ENCODE peak calls at places on chromosomes 6 and 20, in five cellular contexts. K is H1; J is A549; O is CD4-positive, alpha-beta memory T cell; N is CD8-positive, alpha-beta T cell. X is an unnamed sample.

GRCh38 chr6:24231578-24231977 is 105.6 kb downstream of the NRSN1 start:
- DNase-seq in K (no peak), N (no peak), O (no peak), J (no peak), X (no peak)

GRCh38 chr20:1815502-1816085 is 79.6 kb upstream of the SIRPA start:
- DNase-seq in N (no peak), J (no peak), O (no peak), K (no peak), X (no peak)

GRCh38 chr6:108838101-108838717 is 10.0 kb upstream of the ARMC2 start:
- DNase-seq in O (no peak), N (no peak), K (peak; percentile 83), J (no peak), X (no peak)

GRCh38 chr6:39452306-39452705 is 129.8 kb upstream of the KCNK16 start:
- DNase-seq in O (no peak), J (no peak), K (no peak), N (no peak), X (no peak)

GRCh38 chr6:125363010-125363359 is 61.2 kb upstream of the HDDC2 start:
- DNase-seq in O (no peak), K (no peak), N (no peak), J (no peak), X (no peak)

GRCh38 chr20:38173237-38174156 is 8.4 kb upstream of the TGM2 start:
- DNase-seq in O (no peak), N (no peak), J (peak; percentile 95), K (no peak), X (no peak)

GRCh38 chr20:44068780-44069191 is 118.2 kb downstream of the JPH2 start:
- DNase-seq in J (no peak), N (no peak), K (no peak), O (no peak), X (no peak)

GRCh38 chr20:44010162-44010704 is 95.6 kb downstream of the TOX2 start:
- DNase-seq in O (no peak), N (no peak), J (no peak), K (no peak), X (no peak)

GRCh38 chr20:43375586-43375985 is 82.1 kb upstream of the SRSF6 start:
- DNase-seq in J (no peak), O (no peak), N (no peak), K (no peak), X (no peak)

GRCh38 chr6:113672691-113673149 is 184.4 kb upstream of the MARCKS start:
- DNase-seq in N (no peak), K (no peak), O (no peak), J (no peak), X (no peak)

GRCh38 chr6:105500693-105501092 is 97.8 kb upstream of the PREP start:
- DNase-seq in N (no peak), J (no peak), K (no peak), O (no peak), X (no peak)

GRCh38 chr6:125346143-125346925 is 44.6 kb upstream of the HDDC2 start:
- DNase-seq in O (no peak), J (no peak), N (no peak), K (no peak), X (no peak)

GRCh38 chr6:25482996-25483395 is 169.0 kb upstream of the SCGN start:
- DNase-seq in J (no peak), K (no peak), O (no peak), N (no peak), X (no peak)

GRCh38 chr20:14445310-14445709 is 107.9 kb upstream of the FLRT3 start:
- DNase-seq in O (no peak), J (peak; percentile 17), N (no peak), K (no peak), X (no peak)

GRCh38 chr20:53406580-53406979 is 187.1 kb downstream of the ZNF217 start:
- DNase-seq in O (no peak), N (no peak), K (no peak), J (no peak), X (no peak)

GRCh38 chr6:124943658-124944057 is 18.6 kb upstream of the RNF217 start:
- DNase-seq in N (no peak), J (no peak), O (no peak), K (no peak), X (no peak)

GRCh38 chr6:97669191-97669651 is 386.2 kb upstream of the MMS22L start:
- DNase-seq in O (no peak), K (peak; percentile 47), N (no peak), J (no peak), X (no peak)

GRCh38 chr20:31608256-31608980 is 3.3 kb downstream of the ID1 start:
- DNase-seq in K (peak; percentile 87), N (no peak), O (no peak), J (peak; percentile 95), X (no peak)

GRCh38 chr6:115934829-115935228 is 125.9 kb downstream of the FRK start:
- DNase-seq in K (no peak), N (no peak), O (no peak), J (no peak), X (no peak)

GRCh38 chr20:41738584-41739193 is 120.5 kb upstream of the CHD6 start:
- DNase-seq in O (no peak), N (peak; percentile 11), K (peak; percentile 74), J (peak; percentile 29), X (no peak)

GRCh38 chr6:153117986-153118886 is 12.8 kb downstream of the RGS17 start:
- DNase-seq in O (no peak), K (no peak), J (peak; percentile 48), N (no peak), X (no peak)

GRCh38 chr6:17200395-17200794 is 80.8 kb upstream of the RBM24 start:
- DNase-seq in J (no peak), K (peak; percentile 90), N (no peak), O (no peak), X (no peak)

GRCh38 chr6:1856381-1856780 is 246.7 kb downstream of the FOXC1 start:
- DNase-seq in O (no peak), J (no peak), K (no peak), N (no peak), X (no peak)

GRCh38 chr20:19077370-19078220 is 134.8 kb upstream of the SLC24A3 start:
- DNase-seq in K (peak; percentile 33), O (no peak), J (no peak), N (no peak), X (no peak)

GRCh38 chr6:166235666-166236292 is 68.1 kb upstream of the TBXT start:
- DNase-seq in N (no peak), J (no peak), K (no peak), O (no peak), X (no peak)

GRCh38 chr6:101761124-101761601 is 367.7 kb downstream of the GRIK2 start:
- DNase-seq in K (no peak), J (no peak), N (no peak), O (no peak), X (no peak)

GRCh38 chr6:142913511-142914047 is 31.4 kb downstream of the HIVEP2 start:
- DNase-seq in K (no peak), O (peak; percentile 81), J (no peak), N (peak; percentile 39), X (peak; percentile 44)

GRCh38 chr6:159043986-159044385 is 805 bp downstream of the TAGAP start:
- DNase-seq in J (no peak), K (no peak), N (no peak), O (peak; percentile 43), X (no peak)

GRCh38 chr6:159042824-159043181 is 2.0 kb downstream of the TAGAP start:
- DNase-seq in O (no peak), N (no peak), J (no peak), K (no peak), X (no peak)

GRCh38 chr6:159043236-159043635 is 1.6 kb downstream of the TAGAP start:
- DNase-seq in N (no peak), O (peak; percentile 74), K (no peak), J (no peak), X (no peak)

GRCh38 chr6:159041181-159041580 is 3.6 kb downstream of the TAGAP start:
- DNase-seq in N (no peak), O (no peak), K (no peak), J (no peak), X (no peak)

GRCh38 chr6:159042003-159042823 is 2.6 kb downstream of the TAGAP start:
- DNase-seq in K (peak; percentile 73), O (peak; percentile 93), J (peak; percentile 64), N (peak; percentile 59), X (peak; percentile 70)
- H3K4me3 ChIP-seq in K (no peak overlapping the region), O (peak overlapping the region; percentile 77), J (no peak overlapping the region), N (peak overlapping the region; percentile 63), X (peak overlapping the region; percentile 70)

GRCh38 chr6:47202638-47203037 is 107.1 kb downstream of the TNFRSF21 start:
- DNase-seq in J (no peak), N (no peak), K (no peak), O (no peak), X (no peak)

GRCh38 chr6:47200536-47201334 is 109.0 kb downstream of the TNFRSF21 start:
- DNase-seq in N (no peak), K (no peak), O (no peak), J (no peak), X (no peak)

GRCh38 chr6:47195251-47195650 is 114.5 kb downstream of the TNFRSF21 start:
- DNase-seq in J (no peak), O (no peak), N (no peak), K (no peak), X (no peak)

GRCh38 chr6:47196113-47196512 is 113.6 kb downstream of the TNFRSF21 start:
- DNase-seq in N (no peak), J (no peak), K (no peak), O (no peak), X (no peak)

GRCh38 chr6:47197672-47198640 is 111.7 kb downstream of the TNFRSF21 start:
- DNase-seq in N (no peak), O (no peak), J (no peak), K (no peak), X (no peak)
- H3K4me3 ChIP-seq in N (no peak overlapping the region), O (no peak overlapping the region), J (no peak overlapping the region), K (no peak overlapping the region), X (peak overlapping the region; percentile 17)

GRCh38 chr6:106517699-106518098 is 111.6 kb downstream of the RTN4IP1 start:
- DNase-seq in K (no peak), N (no peak), J (no peak), O (no peak), X (no peak)
- H3K4me3 ChIP-seq in K (no peak overlapping the region), N (no peak overlapping the region), J (no peak overlapping the region), O (no peak overlapping the region), X (no peak overlapping the region)

GRCh38 chr6:83192456-83192855 is 609 bp downstream of the PGM3 start:
- DNase-seq in K (no peak), J (no peak), N (no peak), O (no peak), X (no peak)

GRCh38 chr6:83193747-83194582 is 808 bp downstream of the RWDD2A start:
- DNase-seq in K (peak; percentile 87), N (peak; percentile 3), J (peak; percentile 53), O (peak; percentile 15), X (no peak)

GRCh38 chr6:83188501-83188900 is 4.6 kb downstream of the PGM3 start:
- DNase-seq in J (no peak), K (no peak), N (no peak), O (no peak), X (no peak)

GRCh38 chr6:83192871-83193746 is at the start of the genes PGM3 and RWDD2A:
- DNase-seq in J (peak; percentile 89), N (peak; percentile 85), K (peak; percentile 92), O (peak; percentile 87), X (peak; percentile 84)

DNA sequence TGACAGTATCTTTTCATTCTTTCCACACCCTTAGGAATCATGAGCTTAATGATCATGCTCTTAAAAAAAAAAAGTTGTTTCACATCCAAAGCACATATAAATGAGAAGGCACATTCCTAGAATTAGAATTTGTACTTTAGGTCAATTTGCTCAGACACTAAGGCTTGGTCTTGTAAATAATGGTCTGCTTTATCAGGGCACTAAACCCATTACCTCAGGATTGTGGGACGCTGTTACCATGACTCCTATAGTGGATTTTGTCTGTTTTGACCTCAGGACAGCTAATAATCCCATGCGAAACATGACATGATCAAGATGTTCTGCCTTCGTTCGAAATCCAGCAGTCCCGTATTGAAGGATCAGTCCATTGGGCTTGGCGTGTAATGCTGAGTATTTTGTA is 2.5 kb downstream of the PGM3 start:
- DNase-seq in J (no peak), N (no peak), O (no peak), K (no peak), X (no peak)
- H3K4me3 ChIP-seq in J (no peak overlapping the region), N (no peak overlapping the region), O (no peak overlapping the region), K (no peak overlapping the region), X (no peak overlapping the region)